ENCODE peak calls at places on chromosomes 1 and 21, in seven cellular contexts. P is HCT116, L is GM12878, T is K562, A is SK-N-SH, U is H1, V is HepG2. E is an unnamed sample.

GRCh38 chr1:32427264-32427963 is 33.2 kb upstream of the BSDC1 start:
- DNase-seq in V (no peak), T (no peak), A (no peak), U (no peak), L (no peak), P (no peak), E (no peak)

GRCh38 chr1:86507935-86508582 is 38.8 kb upstream of the CLCA4 start:
- DNase-seq in P (peak; percentile 19), T (peak; percentile 33), U (no peak), A (no peak), L (no peak), V (no peak), E (no peak)

GRCh38 chr1:31306278-31306677 is 9.4 kb downstream of the ZCCHC17 start:
- DNase-seq in U (no peak), T (no peak), V (no peak), A (no peak), P (peak; percentile 16), L (no peak), E (no peak)

GRCh38 chr1:118303534-118303933 is 118.5 kb upstream of the SPAG17 start:
- DNase-seq in P (no peak), V (no peak), T (peak; percentile 8), U (no peak), A (no peak), L (no peak), E (no peak)

GRCh38 chr1:68218485-68218884 is 13.8 kb downstream of the WLS start:
- DNase-seq in A (no peak), P (no peak), L (no peak), U (no peak), T (no peak), V (no peak), E (no peak)

GRCh38 chr21:36702622-36702968 is 3.7 kb downstream of the SIM2 start:
- DNase-seq in V (no peak), A (no peak), P (no peak), L (no peak), U (no peak), T (no peak), E (no peak)

GRCh38 chr1:5099018-5099417 is 444.6 kb downstream of the AJAP1 start:
- DNase-seq in U (no peak), P (no peak), V (no peak), A (no peak), T (no peak), L (no peak), E (no peak)

GRCh38 chr1:232837085-232837484 is 31.9 kb downstream of the MAP10 start:
- DNase-seq in T (no peak), A (no peak), U (no peak), L (no peak), V (no peak), P (no peak), E (no peak)

GRCh38 chr1:71473331-71473730 is 392.5 kb upstream of the ZRANB2 start:
- DNase-seq in V (no peak), U (no peak), T (no peak), L (no peak), P (no peak), A (no peak), E (no peak)

GRCh38 chr1:74508449-74508848 is 4.0 kb downstream of the LRRC53 start:
- DNase-seq in U (no peak), L (no peak), T (no peak), A (peak; percentile 8), V (no peak), P (no peak), E (no peak)

GRCh38 chr1:29984544-29985375 is 738.6 kb downstream of the MATN1 start:
- DNase-seq in V (no peak), A (no peak), L (no peak), P (no peak), U (no peak), T (no peak), E (no peak)

GRCh38 chr1:235887676-235888075 is 21.0 kb upstream of the LYST start:
- DNase-seq in U (no peak), T (no peak), A (no peak), L (no peak), V (no peak), P (no peak), E (no peak)

GRCh38 chr21:23384679-23385078 is 2222.6 kb downstream of the MRPL39 start:
- DNase-seq in P (no peak), V (no peak), U (peak; percentile 31), L (no peak), T (no peak), A (no peak), E (no peak)

GRCh38 chr1:232806071-232806510 is 875 bp downstream of the MAP10 start:
- DNase-seq in A (no peak), U (no peak), P (no peak), L (no peak), V (no peak), T (peak; percentile 28), E (no peak)

GRCh38 chr1:41920658-41921057 is 1.9 kb upstream of the HIVEP3 start:
- DNase-seq in A (no peak), P (no peak), U (no peak), V (no peak), L (no peak), T (no peak), E (no peak)

GRCh38 chr1:21861602-21862429 is 49.8 kb downstream of the LDLRAD2 start:
- DNase-seq in P (no peak), V (peak; percentile 65), T (no peak), L (no peak), U (no peak), A (no peak), E (no peak)
- TF ChIP-seq JUND in P (no peak), V (peak; percentile 85), T (no peak), L (no peak), U (no peak), A (peak; percentile 80), E (no peak)

GRCh38 chr1:162913345-162913744 is 52.4 kb upstream of the CCDC190 start:
- DNase-seq in A (no peak), L (no peak), P (no peak), U (no peak), V (no peak), T (no peak), E (peak; percentile 86)
- TF ChIP-seq JUND in A (no peak), L (no peak), P (no peak), U (no peak), V (no peak), T (no peak), E (no peak)

GRCh38 chr1:63322248-63322943 is at the start of gene FOXD3:
- DNase-seq in T (peak; percentile 83), V (no peak), U (no peak), L (no peak), P (peak; percentile 27), A (peak; percentile 76), E (peak; percentile 83)

GRCh38 chr1:63324779-63325119 is 2.4 kb downstream of the FOXD3 start:
- DNase-seq in V (no peak), L (no peak), T (no peak), P (no peak), A (no peak), U (no peak), E (no peak)

GRCh38 chr1:63323866-63324778 is 1.8 kb downstream of the FOXD3 start:
- DNase-seq in A (peak; percentile 59), T (no peak), L (no peak), U (no peak), V (no peak), P (no peak), E (no peak)

GRCh38 chr1:63321788-63322247 is 549 bp upstream of the FOXD3 start:
- DNase-seq in A (no peak), P (no peak), T (no peak), V (no peak), U (no peak), L (no peak), E (no peak)

DNA sequence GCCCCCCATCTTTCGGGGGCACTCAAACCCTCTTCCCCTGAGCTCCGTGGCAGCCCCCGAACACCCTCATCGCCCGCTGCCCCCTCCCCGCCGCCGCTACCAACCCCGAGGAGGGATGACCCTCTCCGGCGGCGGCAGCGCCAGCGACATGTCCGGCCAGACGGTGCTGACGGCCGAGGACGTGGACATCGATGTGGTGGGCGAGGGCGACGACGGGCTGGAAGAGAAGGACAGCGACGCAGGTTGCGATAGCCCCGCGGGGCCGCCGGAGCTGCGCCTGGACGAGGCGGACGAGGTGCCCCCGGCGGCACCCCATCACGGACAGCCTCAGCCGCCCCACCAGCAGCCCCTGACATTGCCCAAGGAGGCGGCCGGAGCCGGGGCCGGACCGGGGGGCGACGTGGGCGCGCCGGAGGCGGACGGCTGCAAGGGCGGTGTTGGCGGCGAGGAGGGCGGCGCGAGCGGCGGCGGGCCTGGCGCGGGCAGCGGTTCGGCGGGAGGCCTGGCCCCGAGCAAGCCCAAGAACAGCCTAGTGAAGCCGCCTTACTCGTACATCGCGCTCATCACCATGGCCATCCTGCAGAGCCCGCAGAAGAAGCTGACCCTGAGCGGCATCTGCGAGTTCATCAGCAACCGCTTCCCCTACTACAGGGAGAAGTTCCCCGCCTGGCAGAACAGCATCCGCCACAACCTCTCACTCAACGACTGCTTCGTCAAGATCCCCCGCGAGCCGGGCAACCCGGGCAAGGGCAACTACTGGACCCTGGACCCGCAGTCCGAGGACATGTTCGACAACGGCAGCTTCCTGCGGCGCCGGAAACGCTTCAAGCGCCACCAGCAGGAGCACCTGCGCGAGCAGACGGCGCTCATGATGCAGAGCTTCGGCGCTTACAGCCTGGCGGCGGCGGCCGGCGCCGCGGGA is 838 bp downstream of the FOXD3 start:
- DNase-seq in A (peak; percentile 57), P (no peak), U (no peak), V (no peak), T (peak; percentile 43), L (no peak), E (no peak)
- TF ChIP-seq JUND in A (no peak), P (no peak), U (no peak), V (no peak), T (no peak), L (no peak), E (no peak)

GRCh38 chr1:7469255-7469938 is 301.7 kb upstream of the VAMP3 start:
- DNase-seq in T (no peak), V (no peak), P (no peak), U (no peak), A (no peak), L (no peak), E (no peak)
- TF ChIP-seq JUND in T (no peak), V (no peak), P (no peak), U (no peak), A (no peak), L (no peak), E (no peak)

DNA sequence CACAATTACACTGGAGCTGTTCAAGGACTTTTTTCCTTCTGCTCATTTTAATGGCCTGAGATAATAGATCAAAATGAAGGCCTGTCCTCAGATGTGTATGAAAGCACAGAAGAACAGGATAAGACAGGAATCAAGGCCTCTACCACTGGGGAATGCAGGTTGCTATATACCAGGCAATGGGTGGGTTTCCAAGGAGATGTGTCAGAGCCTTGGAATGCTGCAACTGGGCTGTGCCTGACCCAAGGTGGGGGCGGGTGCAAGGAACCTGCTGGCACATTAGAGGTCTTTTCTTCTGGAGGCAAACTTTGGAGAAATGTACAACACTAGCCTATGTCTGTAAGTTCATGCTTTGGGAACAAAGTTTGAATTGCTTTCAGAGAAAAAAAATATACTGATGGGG is 21.7 kb upstream of the LAMC2 start:
- DNase-seq in V (no peak), T (no peak), U (peak; percentile 44), P (peak; percentile 79), A (no peak), L (no peak), E (no peak)
- TF ChIP-seq JUND in V (no peak), T (no peak), U (peak; percentile 94), P (peak; percentile 83), A (peak; percentile 33), L (no peak), E (no peak)

GRCh38 chr1:44405041-44405803 is at the start of gene RNF220:
- DNase-seq in V (peak; percentile 83), A (peak; percentile 74), P (peak; percentile 79), L (no peak), U (no peak), T (peak; percentile 41), E (no peak)
- TF ChIP-seq JUND in V (no peak), A (no peak), P (no peak), L (no peak), U (no peak), T (no peak), E (no peak)